ENCODE peak calls at places on chromosomes 11 and 22, in five cellular contexts. U is suprapubic skin; C is effector memory CD8-positive, alpha-beta T cell; V is spleen; N is GM12892. M is an unnamed sample.

GRCh38 chr11:6259638-6260019 is at the start of gene CCKBR:
- DNase-seq in U (no peak), N (no peak), C (peak), V (peak), M (no peak)

GRCh38 chr11:559712-560304 is 730 bp downstream of the LMNTD2 start:
- DNase-seq in V (peak), N (no peak), U (no peak), C (no peak), M (no peak)

GRCh38 chr11:122440783-122441701 is 214.5 kb upstream of the UBASH3B start:
- DNase-seq in C (no peak), U (peak), V (no peak), N (no peak), M (no peak)

GRCh38 chr22:25101986-25102385 is 97.7 kb upstream of the CRYBB3 start:
- DNase-seq in U (no peak), N (no peak), C (no peak), V (no peak), M (no peak)

GRCh38 chr11:46868912-46869311 is 22.8 kb upstream of the CKAP5 start:
- DNase-seq in N (no peak), V (no peak), U (no peak), C (no peak), M (no peak)

GRCh38 chr22:35334010-35334409 is 34.3 kb downstream of the TOM1 start:
- DNase-seq in N (no peak), U (no peak), C (no peak), V (no peak), M (no peak)

GRCh38 chr11:93131709-93132108 is 66.1 kb downstream of the SLC36A4 start:
- DNase-seq in U (no peak), V (no peak), C (no peak), N (no peak), M (no peak)

GRCh38 chr11:1310315-1310687 is 869 bp upstream of the TOLLIP start:
- DNase-seq in C (no peak), N (no peak), U (peak), V (no peak), M (no peak)

GRCh38 chr11:44979536-44980399 is 29.1 kb upstream of the TP53I11 start:
- DNase-seq in V (peak), C (no peak), N (no peak), U (no peak), M (no peak)

GRCh38 chr11:6387811-6388599 is 2.3 kb upstream of the SMPD1 start:
- DNase-seq in U (no peak), C (no peak), N (no peak), V (no peak), M (no peak)

GRCh38 chr11:87228820-87229219 is 191.1 kb downstream of the TMEM135 start:
- DNase-seq in C (no peak), V (no peak), U (no peak), N (no peak), M (no peak)

GRCh38 chr11:45743556-45744468 is 61.1 kb upstream of the SLC35C1 start:
- DNase-seq in N (no peak), U (no peak), V (no peak), C (no peak), M (no peak)

GRCh38 chr11:126378763-126379162 is 23.3 kb downstream of the ST3GAL4 start:
- DNase-seq in U (no peak), C (no peak), N (no peak), V (no peak), M (no peak)

GRCh38 chr11:126105748-126106080 is 43.0 kb upstream of the CDON start:
- DNase-seq in U (no peak), V (peak), N (no peak), C (no peak), M (no peak)

M was measured in GM19239.